ENCODE peak calls at places on chromosomes 2 and 18, in nine cellular contexts. One of them, this sample, is unnamed.

GRCh38 chr2:218000137-218000536 is 2.7 kb downstream of the TNS1 start:
- DNase-seq in neural progenitor cell: no peak
- DNase-seq in mesenchymal stem cell: peak
- DNase-seq in kidney tubule cell: no peak
- DNase-seq in tibial nerve: no peak
- DNase-seq in substantia nigra: no peak
- DNase-seq in WTC11: no peak
- DNase-seq in activated naive CD8-positive, alpha-beta T cell treated with anti-CD3 and anti-CD28 coated beads, Interleukin-2, amount 50 U/mL, for 24 hours: no peak
- DNase-seq in activated T-cell treated with anti-CD3 and anti-CD28 coated beads, Interleukin-2, amount 50 U/mL, for 4 hours: no peak
- DNase-seq in this sample: no peak

GRCh38 chr2:181946444-181947127 is 39.1 kb upstream of the PPP1R1C start:
- DNase-seq in kidney tubule cell: peak
- DNase-seq in substantia nigra: no peak
- DNase-seq in tibial nerve: no peak
- DNase-seq in neural progenitor cell: no peak
- DNase-seq in activated T-cell treated with anti-CD3 and anti-CD28 coated beads, Interleukin-2, amount 50 U/mL, for 4 hours: no peak
- DNase-seq in activated naive CD8-positive, alpha-beta T cell treated with anti-CD3 and anti-CD28 coated beads, Interleukin-2, amount 50 U/mL, for 24 hours: no peak
- DNase-seq in WTC11: no peak
- DNase-seq in mesenchymal stem cell: no peak
- DNase-seq in this sample: no peak

GRCh38 chr2:165886487-165887146 is 67.0 kb downstream of the TTC21B start:
- DNase-seq in activated naive CD8-positive, alpha-beta T cell treated with anti-CD3 and anti-CD28 coated beads, Interleukin-2, amount 50 U/mL, for 24 hours: no peak
- DNase-seq in neural progenitor cell: no peak
- DNase-seq in mesenchymal stem cell: no peak
- DNase-seq in WTC11: no peak
- DNase-seq in substantia nigra: no peak
- DNase-seq in kidney tubule cell: no peak
- DNase-seq in tibial nerve: no peak
- DNase-seq in activated T-cell treated with anti-CD3 and anti-CD28 coated beads, Interleukin-2, amount 50 U/mL, for 4 hours: no peak
- DNase-seq in this sample: no peak

GRCh38 chr2:17643031-17643615 is 102.6 kb downstream of the VSNL1 start:
- DNase-seq in neural progenitor cell: no peak
- DNase-seq in activated naive CD8-positive, alpha-beta T cell treated with anti-CD3 and anti-CD28 coated beads, Interleukin-2, amount 50 U/mL, for 24 hours: no peak
- DNase-seq in substantia nigra: no peak
- DNase-seq in WTC11: no peak
- DNase-seq in kidney tubule cell: peak
- DNase-seq in mesenchymal stem cell: peak
- DNase-seq in tibial nerve: peak
- DNase-seq in activated T-cell treated with anti-CD3 and anti-CD28 coated beads, Interleukin-2, amount 50 U/mL, for 4 hours: no peak
- DNase-seq in this sample: no peak

GRCh38 chr2:104856086-104856972 is 2.4 kb downstream of the POU3F3 start:
- DNase-seq in mesenchymal stem cell: peak
- DNase-seq in substantia nigra: no peak
- DNase-seq in activated naive CD8-positive, alpha-beta T cell treated with anti-CD3 and anti-CD28 coated beads, Interleukin-2, amount 50 U/mL, for 24 hours: no peak
- DNase-seq in neural progenitor cell: peak
- DNase-seq in tibial nerve: no peak
- DNase-seq in activated T-cell treated with anti-CD3 and anti-CD28 coated beads, Interleukin-2, amount 50 U/mL, for 4 hours: no peak
- DNase-seq in WTC11: peak
- DNase-seq in kidney tubule cell: peak
- DNase-seq in this sample: no peak

GRCh38 chr18:51739044-51739666 is 541.7 kb upstream of the MEX3C start:
- DNase-seq in WTC11: no peak
- DNase-seq in substantia nigra: no peak
- DNase-seq in mesenchymal stem cell: no peak
- DNase-seq in activated naive CD8-positive, alpha-beta T cell treated with anti-CD3 and anti-CD28 coated beads, Interleukin-2, amount 50 U/mL, for 24 hours: no peak
- DNase-seq in kidney tubule cell: no peak
- DNase-seq in tibial nerve: no peak
- DNase-seq in neural progenitor cell: no peak
- DNase-seq in activated T-cell treated with anti-CD3 and anti-CD28 coated beads, Interleukin-2, amount 50 U/mL, for 4 hours: no peak
- DNase-seq in this sample: no peak

GRCh38 chr2:162887902-162888301 is 49.3 kb upstream of the KCNH7 start:
- DNase-seq in WTC11: no peak
- DNase-seq in kidney tubule cell: no peak
- DNase-seq in mesenchymal stem cell: no peak
- DNase-seq in tibial nerve: no peak
- DNase-seq in substantia nigra: no peak
- DNase-seq in neural progenitor cell: no peak
- DNase-seq in activated T-cell treated with anti-CD3 and anti-CD28 coated beads, Interleukin-2, amount 50 U/mL, for 4 hours: no peak
- DNase-seq in activated naive CD8-positive, alpha-beta T cell treated with anti-CD3 and anti-CD28 coated beads, Interleukin-2, amount 50 U/mL, for 24 hours: no peak
- DNase-seq in this sample: no peak

GRCh38 chr2:109521751-109522374 is 91.9 kb downstream of the SEPTIN10 start:
- DNase-seq in substantia nigra: no peak
- DNase-seq in activated T-cell treated with anti-CD3 and anti-CD28 coated beads, Interleukin-2, amount 50 U/mL, for 4 hours: no peak
- DNase-seq in neural progenitor cell: no peak
- DNase-seq in mesenchymal stem cell: no peak
- DNase-seq in kidney tubule cell: no peak
- DNase-seq in activated naive CD8-positive, alpha-beta T cell treated with anti-CD3 and anti-CD28 coated beads, Interleukin-2, amount 50 U/mL, for 24 hours: no peak
- DNase-seq in WTC11: no peak
- DNase-seq in tibial nerve: no peak
- DNase-seq in this sample: no peak

GRCh38 chr2:83587309-83587708 is 871.8 kb downstream of the SUCLG1 start:
- DNase-seq in WTC11: no peak
- DNase-seq in activated naive CD8-positive, alpha-beta T cell treated with anti-CD3 and anti-CD28 coated beads, Interleukin-2, amount 50 U/mL, for 24 hours: no peak
- DNase-seq in kidney tubule cell: no peak
- DNase-seq in neural progenitor cell: no peak
- DNase-seq in activated T-cell treated with anti-CD3 and anti-CD28 coated beads, Interleukin-2, amount 50 U/mL, for 4 hours: no peak
- DNase-seq in substantia nigra: no peak
- DNase-seq in tibial nerve: no peak
- DNase-seq in mesenchymal stem cell: no peak
- DNase-seq in this sample: no peak

GRCh38 chr2:38106420-38107182 is 30.6 kb upstream of the CYP1B1 start:
- DNase-seq in WTC11: no peak
- DNase-seq in kidney tubule cell: peak
- DNase-seq in mesenchymal stem cell: peak
- DNase-seq in tibial nerve: no peak
- DNase-seq in neural progenitor cell: no peak
- DNase-seq in activated T-cell treated with anti-CD3 and anti-CD28 coated beads, Interleukin-2, amount 50 U/mL, for 4 hours: no peak
- DNase-seq in activated naive CD8-positive, alpha-beta T cell treated with anti-CD3 and anti-CD28 coated beads, Interleukin-2, amount 50 U/mL, for 24 hours: no peak
- DNase-seq in substantia nigra: no peak
- DNase-seq in this sample: no peak

GRCh38 chr2:219733746-219734145 is 106.3 kb downstream of the SLC4A3 start:
- DNase-seq in mesenchymal stem cell: no peak
- DNase-seq in activated naive CD8-positive, alpha-beta T cell treated with anti-CD3 and anti-CD28 coated beads, Interleukin-2, amount 50 U/mL, for 24 hours: no peak
- DNase-seq in tibial nerve: no peak
- DNase-seq in WTC11: no peak
- DNase-seq in kidney tubule cell: no peak
- DNase-seq in activated T-cell treated with anti-CD3 and anti-CD28 coated beads, Interleukin-2, amount 50 U/mL, for 4 hours: no peak
- DNase-seq in neural progenitor cell: no peak
- DNase-seq in substantia nigra: no peak
- DNase-seq in this sample: no peak

GRCh38 chr2:35871672-35872071 is 483.9 kb upstream of the CRIM1 start:
- DNase-seq in tibial nerve: no peak
- DNase-seq in substantia nigra: no peak
- DNase-seq in neural progenitor cell: no peak
- DNase-seq in WTC11: no peak
- DNase-seq in mesenchymal stem cell: no peak
- DNase-seq in activated naive CD8-positive, alpha-beta T cell treated with anti-CD3 and anti-CD28 coated beads, Interleukin-2, amount 50 U/mL, for 24 hours: no peak
- DNase-seq in kidney tubule cell: no peak
- DNase-seq in activated T-cell treated with anti-CD3 and anti-CD28 coated beads, Interleukin-2, amount 50 U/mL, for 4 hours: no peak
- DNase-seq in this sample: no peak

GRCh38 chr2:174236429-174236828 is 11.9 kb downstream of the OLA1 start:
- DNase-seq in mesenchymal stem cell: no peak
- DNase-seq in neural progenitor cell: no peak
- DNase-seq in kidney tubule cell: no peak
- DNase-seq in tibial nerve: no peak
- DNase-seq in activated T-cell treated with anti-CD3 and anti-CD28 coated beads, Interleukin-2, amount 50 U/mL, for 4 hours: no peak
- DNase-seq in substantia nigra: no peak
- DNase-seq in activated naive CD8-positive, alpha-beta T cell treated with anti-CD3 and anti-CD28 coated beads, Interleukin-2, amount 50 U/mL, for 24 hours: no peak
- DNase-seq in WTC11: no peak
- DNase-seq in this sample: no peak

GRCh38 chr2:75243219-75243618 is 43.9 kb upstream of the TACR1 start:
- DNase-seq in tibial nerve: no peak
- DNase-seq in substantia nigra: no peak
- DNase-seq in WTC11: no peak
- DNase-seq in mesenchymal stem cell: no peak
- DNase-seq in activated naive CD8-positive, alpha-beta T cell treated with anti-CD3 and anti-CD28 coated beads, Interleukin-2, amount 50 U/mL, for 24 hours: no peak
- DNase-seq in neural progenitor cell: no peak
- DNase-seq in activated T-cell treated with anti-CD3 and anti-CD28 coated beads, Interleukin-2, amount 50 U/mL, for 4 hours: no peak
- DNase-seq in kidney tubule cell: no peak
- DNase-seq in this sample: no peak